ENCODE peak calls at places on chromosome 3, in seven cellular contexts. One of them, this sample, is unnamed.

GRCh38 chr3:56137406-56137805 is 330.9 kb downstream of the ERC2 start:
- DNase-seq in WTC11: no peak
- DNase-seq in islet precursor cell: no peak
- DNase-seq in kidney epithelial cell: no peak
- DNase-seq in stimulated activated CD4-positive, alpha-beta T cell treated with anti-CD3 and anti-CD28 coated beads, TNF-alpha, amount 100 ng/mL, for 48 hours: no peak
- DNase-seq in bronchial epithelial cell: no peak
- DNase-seq in effector CD4-positive, alpha-beta T cell: no peak
- DNase-seq in this sample: no peak

GRCh38 chr3:55160241-55160877 is 232.5 kb upstream of the LRTM1 start:
- DNase-seq in WTC11: no peak
- DNase-seq in islet precursor cell: peak
- DNase-seq in kidney epithelial cell: peak
- DNase-seq in stimulated activated CD4-positive, alpha-beta T cell treated with anti-CD3 and anti-CD28 coated beads, TNF-alpha, amount 100 ng/mL, for 48 hours: no peak
- DNase-seq in bronchial epithelial cell: no peak
- DNase-seq in effector CD4-positive, alpha-beta T cell: no peak
- DNase-seq in this sample: peak

GRCh38 chr3:55659023-55659355 is 171.9 kb upstream of the WNT5A start:
- DNase-seq in WTC11: no peak
- DNase-seq in islet precursor cell: no peak
- DNase-seq in kidney epithelial cell: no peak
- DNase-seq in stimulated activated CD4-positive, alpha-beta T cell treated with anti-CD3 and anti-CD28 coated beads, TNF-alpha, amount 100 ng/mL, for 48 hours: no peak
- DNase-seq in bronchial epithelial cell: no peak
- DNase-seq in effector CD4-positive, alpha-beta T cell: no peak
- DNase-seq in this sample: no peak

GRCh38 chr3:152258448-152259302 is 10.1 kb upstream of the MBNL1 start:
- DNase-seq in WTC11: no peak
- DNase-seq in islet precursor cell: no peak
- DNase-seq in kidney epithelial cell: peak
- DNase-seq in stimulated activated CD4-positive, alpha-beta T cell treated with anti-CD3 and anti-CD28 coated beads, TNF-alpha, amount 100 ng/mL, for 48 hours: no peak
- DNase-seq in bronchial epithelial cell: peak
- DNase-seq in effector CD4-positive, alpha-beta T cell: peak
- DNase-seq in this sample: peak

GRCh38 chr3:32280262-32280910 is 41.9 kb downstream of the CMTM8 start:
- DNase-seq in WTC11: no peak
- DNase-seq in islet precursor cell: no peak
- DNase-seq in kidney epithelial cell: no peak
- DNase-seq in stimulated activated CD4-positive, alpha-beta T cell treated with anti-CD3 and anti-CD28 coated beads, TNF-alpha, amount 100 ng/mL, for 48 hours: no peak
- DNase-seq in bronchial epithelial cell: peak
- DNase-seq in effector CD4-positive, alpha-beta T cell: no peak
- DNase-seq in this sample: no peak

GRCh38 chr3:64266065-64266874 is 41.0 kb upstream of the PRICKLE2 start:
- DNase-seq in WTC11: no peak
- DNase-seq in islet precursor cell: no peak
- DNase-seq in kidney epithelial cell: peak
- DNase-seq in stimulated activated CD4-positive, alpha-beta T cell treated with anti-CD3 and anti-CD28 coated beads, TNF-alpha, amount 100 ng/mL, for 48 hours: no peak
- DNase-seq in bronchial epithelial cell: peak
- DNase-seq in effector CD4-positive, alpha-beta T cell: no peak
- DNase-seq in this sample: peak

GRCh38 chr3:125437631-125438435 is 62.7 kb upstream of the ZNF148 start:
- DNase-seq in WTC11: peak
- DNase-seq in islet precursor cell: peak
- DNase-seq in kidney epithelial cell: peak
- DNase-seq in stimulated activated CD4-positive, alpha-beta T cell treated with anti-CD3 and anti-CD28 coated beads, TNF-alpha, amount 100 ng/mL, for 48 hours: peak
- DNase-seq in bronchial epithelial cell: peak
- DNase-seq in effector CD4-positive, alpha-beta T cell: peak
- DNase-seq in this sample: peak

GRCh38 chr3:186722457-186722856 is 5.3 kb downstream of the KNG1 start:
- DNase-seq in WTC11: peak
- DNase-seq in islet precursor cell: no peak
- DNase-seq in kidney epithelial cell: no peak
- DNase-seq in stimulated activated CD4-positive, alpha-beta T cell treated with anti-CD3 and anti-CD28 coated beads, TNF-alpha, amount 100 ng/mL, for 48 hours: no peak
- DNase-seq in bronchial epithelial cell: peak
- DNase-seq in effector CD4-positive, alpha-beta T cell: no peak
- DNase-seq in this sample: no peak

GRCh38 chr3:77186319-77186718 is 146.4 kb downstream of the ROBO2 start:
- DNase-seq in WTC11: no peak
- DNase-seq in islet precursor cell: no peak
- DNase-seq in kidney epithelial cell: no peak
- DNase-seq in stimulated activated CD4-positive, alpha-beta T cell treated with anti-CD3 and anti-CD28 coated beads, TNF-alpha, amount 100 ng/mL, for 48 hours: no peak
- DNase-seq in bronchial epithelial cell: no peak
- DNase-seq in effector CD4-positive, alpha-beta T cell: no peak
- DNase-seq in this sample: no peak

GRCh38 chr3:126493731-126494130 is 18.0 kb upstream of the ZXDC start:
- DNase-seq in WTC11: no peak
- DNase-seq in islet precursor cell: no peak
- DNase-seq in kidney epithelial cell: no peak
- DNase-seq in stimulated activated CD4-positive, alpha-beta T cell treated with anti-CD3 and anti-CD28 coated beads, TNF-alpha, amount 100 ng/mL, for 48 hours: no peak
- DNase-seq in bronchial epithelial cell: no peak
- DNase-seq in effector CD4-positive, alpha-beta T cell: no peak
- DNase-seq in this sample: no peak

GRCh38 chr3:64644483-64644882 is 43.3 kb downstream of the ADAMTS9 start:
- DNase-seq in WTC11: no peak
- DNase-seq in islet precursor cell: no peak
- DNase-seq in kidney epithelial cell: no peak
- DNase-seq in stimulated activated CD4-positive, alpha-beta T cell treated with anti-CD3 and anti-CD28 coated beads, TNF-alpha, amount 100 ng/mL, for 48 hours: no peak
- DNase-seq in bronchial epithelial cell: no peak
- DNase-seq in effector CD4-positive, alpha-beta T cell: no peak
- DNase-seq in this sample: no peak

GRCh38 chr3:14680115-14680514 is 5.2 kb downstream of the C3orf20 start:
- DNase-seq in WTC11: no peak
- DNase-seq in islet precursor cell: no peak
- DNase-seq in kidney epithelial cell: no peak
- DNase-seq in stimulated activated CD4-positive, alpha-beta T cell treated with anti-CD3 and anti-CD28 coated beads, TNF-alpha, amount 100 ng/mL, for 48 hours: no peak
- DNase-seq in bronchial epithelial cell: no peak
- DNase-seq in effector CD4-positive, alpha-beta T cell: no peak
- DNase-seq in this sample: no peak

GRCh38 chr3:98343647-98344507 is 9.8 kb upstream of the OR5K4 start:
- DNase-seq in WTC11: peak
- DNase-seq in islet precursor cell: peak
- DNase-seq in kidney epithelial cell: no peak
- DNase-seq in stimulated activated CD4-positive, alpha-beta T cell treated with anti-CD3 and anti-CD28 coated beads, TNF-alpha, amount 100 ng/mL, for 48 hours: peak
- DNase-seq in bronchial epithelial cell: peak
- DNase-seq in effector CD4-positive, alpha-beta T cell: no peak
- DNase-seq in this sample: peak

GRCh38 chr3:159189994-159190669 is 388.3 kb downstream of the MFSD1 start:
- DNase-seq in WTC11: no peak
- DNase-seq in islet precursor cell: peak
- DNase-seq in kidney epithelial cell: no peak
- DNase-seq in stimulated activated CD4-positive, alpha-beta T cell treated with anti-CD3 and anti-CD28 coated beads, TNF-alpha, amount 100 ng/mL, for 48 hours: no peak
- DNase-seq in bronchial epithelial cell: peak
- DNase-seq in effector CD4-positive, alpha-beta T cell: no peak
- DNase-seq in this sample: peak

GRCh38 chr3:129006864-129007263 is 5.8 kb downstream of the EFCC1 start:
- DNase-seq in WTC11: no peak
- DNase-seq in islet precursor cell: no peak
- DNase-seq in kidney epithelial cell: no peak
- DNase-seq in stimulated activated CD4-positive, alpha-beta T cell treated with anti-CD3 and anti-CD28 coated beads, TNF-alpha, amount 100 ng/mL, for 48 hours: no peak
- DNase-seq in bronchial epithelial cell: no peak
- DNase-seq in effector CD4-positive, alpha-beta T cell: no peak
- DNase-seq in this sample: no peak

This sample was measured in mammary epithelial cell.